ENCODE peak calls at places on chromosome 21, in eight cellular contexts. F is activated CD8-positive, alpha-beta memory T cell treated with anti-CD3 and anti-CD28 coated beads, Interleukin-2, amount 50 U/mL, for 4 hours; Q is neural crest cell; D is pulmonary artery endothelial cell; O is ACHN; W is hepatocyte; M is NCI-H2081; N is RKO. Z is an unnamed sample.

GRCh38 chr21:15139881-15140280 is 75.1 kb upstream of the NRIP1 start:
- DNase-seq in F (no peak), Q (no peak), D (no peak), O (no peak), W (no peak), M (no peak), N (no peak), Z (no peak)

GRCh38 chr21:43658769-43659135 is 536 bp downstream of the HSF2BP start:
- DNase-seq in F (peak), Q (no peak), D (no peak), O (no peak), W (no peak), M (no peak), N (no peak), Z (no peak)

GRCh38 chr21:36854391-36854790 is 112.1 kb downstream of the HLCS start:
- DNase-seq in F (no peak), Q (peak), D (no peak), O (peak), W (peak), M (peak), N (no peak), Z (peak)

GRCh38 chr21:41750051-41750450 is 16.8 kb downstream of the RIPK4 start:
- DNase-seq in F (no peak), Q (peak), D (no peak), O (no peak), W (no peak), M (no peak), N (no peak), Z (no peak)

GRCh38 chr21:45255381-45256020 is 32.2 kb downstream of the POFUT2 start:
- DNase-seq in F (no peak), Q (no peak), D (no peak), O (no peak), W (no peak), M (peak), N (no peak), Z (peak)

GRCh38 chr21:29680273-29680672 is 259.5 kb downstream of the GRIK1 start:
- DNase-seq in F (no peak), Q (no peak), D (no peak), O (no peak), W (no peak), M (no peak), N (no peak), Z (no peak)

GRCh38 chr21:44722701-44723100 is 11.3 kb upstream of the TSPEAR start:
- DNase-seq in F (no peak), Q (no peak), D (no peak), O (no peak), W (no peak), M (no peak), N (no peak), Z (no peak)

GRCh38 chr21:32328595-32328994 is 29.9 kb downstream of the MRAP start:
- DNase-seq in F (no peak), Q (no peak), D (peak), O (no peak), W (no peak), M (no peak), N (no peak), Z (no peak)

GRCh38 chr21:24045775-24046215 is 1561.5 kb downstream of the MRPL39 start:
- DNase-seq in F (no peak), Q (peak), D (no peak), O (peak), W (peak), M (no peak), N (peak), Z (peak)

GRCh38 chr21:31340942-31341487 is 3.0 kb downstream of the TIAM1 start:
- DNase-seq in F (no peak), Q (no peak), D (no peak), O (no peak), W (no peak), M (no peak), N (no peak), Z (no peak)

GRCh38 chr21:17270234-17270633 is 242.6 kb upstream of the CXADR start:
- DNase-seq in F (no peak), Q (no peak), D (no peak), O (peak), W (peak), M (peak), N (peak), Z (peak)

GRCh38 chr21:29473808-29474207 is 175.1 kb downstream of the BACH1 start:
- DNase-seq in F (no peak), Q (no peak), D (no peak), O (no peak), W (no peak), M (no peak), N (no peak), Z (no peak)

GRCh38 chr21:45996311-45997204 is 15.0 kb downstream of the COL6A1 start:
- DNase-seq in F (no peak), Q (no peak), D (no peak), O (no peak), W (no peak), M (no peak), N (no peak), Z (no peak)

GRCh38 chr21:20875741-20876140 is 122.5 kb upstream of the NCAM2 start:
- DNase-seq in F (no peak), Q (no peak), D (no peak), O (no peak), W (peak), M (peak), N (no peak), Z (peak)

GRCh38 chr21:41428847-41429246 is 2.8 kb downstream of the MX1 start:
- DNase-seq in F (no peak), Q (no peak), D (no peak), O (no peak), W (no peak), M (no peak), N (no peak), Z (no peak)

GRCh38 chr21:24781146-24781545 is 826.1 kb downstream of the MRPL39 start:
- DNase-seq in F (no peak), Q (no peak), D (no peak), O (no peak), W (no peak), M (peak), N (no peak), Z (no peak)